ENCODE peak calls at places on chromosomes 7 and 10, in five cellular contexts. G is stomach, T is HepG2, X is adrenal gland, P is prostate gland. F is an unnamed sample. For H3K27me3, the result is how much of the 10 kb centered on the place peaks cover.

GRCh38 chr10:7388602-7389001 is 22.2 kb downstream of the SFMBT2 start:
- DNase-seq in P (no peak), T (no peak), G (no peak), X (no peak), F (no peak)

GRCh38 chr10:5413012-5413938 is 918 bp downstream of the NET1 start:
- DNase-seq in X (no peak), G (no peak), P (no peak), T (peak), F (no peak)

GRCh38 chr10:77006836-77007511 is 630.6 kb downstream of the KCNMA1 start:
- DNase-seq in G (no peak), X (no peak), T (no peak), P (no peak), F (no peak)

GRCh38 chr10:58457761-58458616 is 54.7 kb upstream of the BICC1 start:
- DNase-seq in T (peak), X (peak), G (no peak), P (no peak), F (no peak)

GRCh38 chr7:1647961-1648631 is 22.0 kb upstream of the ELFN1 start:
- DNase-seq in P (peak), T (no peak), X (peak), G (peak), F (peak)

GRCh38 chr7:95199779-95200558 is 124.4 kb downstream of the PON1 start:
- DNase-seq in X (peak), G (no peak), T (peak), P (peak), F (no peak)

GRCh38 chr10:101578803-101579515 is 9.1 kb downstream of the POLL start:
- DNase-seq in P (no peak), G (no peak), X (peak), T (no peak), F (no peak)

GRCh38 chr7:117034851-117035462 is 81.7 kb downstream of the ST7 start:
- DNase-seq in T (no peak), X (no peak), G (no peak), P (peak), F (no peak)

GRCh38 chr10:21406595-21407218 is 118.8 kb downstream of the SKIDA1 start:
- DNase-seq in G (no peak), T (no peak), X (no peak), P (no peak), F (no peak)

GRCh38 chr7:39898867-39899266 is 51.2 kb upstream of the CDK13 start:
- DNase-seq in G (no peak), T (no peak), X (no peak), P (no peak), F (peak)

GRCh38 chr10:79243211-79244067 is 103.8 kb upstream of the PPIF start:
- DNase-seq in T (no peak), G (peak), X (no peak), P (no peak), F (no peak)

GRCh38 chr7:81482600-81483186 is 287.2 kb downstream of the HGF start:
- DNase-seq in G (no peak), P (no peak), T (peak), X (no peak), F (no peak)

GRCh38 chr10:69647819-69648218 is 17.8 kb downstream of the FAM241B start:
- DNase-seq in G (no peak), P (no peak), X (no peak), T (no peak), F (no peak)

GRCh38 chr10:110993024-110993693 is 73.8 kb downstream of the SHOC2 start:
- DNase-seq in G (no peak), X (no peak), P (no peak), T (no peak), F (no peak)

GRCh38 chr7:71868797-71869196 is 543.3 kb downstream of the CALN1 start:
- DNase-seq in T (no peak), G (no peak), P (no peak), X (no peak), F (no peak)

GRCh38 chr10:117133273-117134083 is 4.6 kb downstream of the VAX1 start:
- DNase-seq in T (no peak), G (no peak), X (no peak), P (no peak), F (no peak)

GRCh38 chr7:2687881-2688318 is at the start of gene AMZ1:
- DNase-seq in T (no peak), G (no peak), P (no peak), X (no peak), F (no peak)

GRCh38 chr7:101953248-101953819 is 135.9 kb downstream of the CUX1 start:
- DNase-seq in G (no peak), T (no peak), X (peak), P (no peak), F (peak)

GRCh38 chr10:126516515-126516914 is 128.2 kb upstream of the ADAM12 start:
- DNase-seq in T (no peak), X (no peak), G (no peak), P (no peak), F (no peak)

GRCh38 chr10:70742537-70743429 is 42.4 kb downstream of the TBATA start:
- DNase-seq in T (peak), P (no peak), G (no peak), X (peak), F (no peak)

GRCh38 chr7:12703881-12704280 is 16.4 kb downstream of the ARL4A start:
- DNase-seq in X (no peak), T (no peak), P (no peak), G (no peak), F (no peak)

GRCh38 chr7:28418311-28418710 is 6.0 kb downstream of the CREB5 start:
- DNase-seq in G (no peak), P (no peak), T (no peak), X (no peak), F (no peak)

DNA sequence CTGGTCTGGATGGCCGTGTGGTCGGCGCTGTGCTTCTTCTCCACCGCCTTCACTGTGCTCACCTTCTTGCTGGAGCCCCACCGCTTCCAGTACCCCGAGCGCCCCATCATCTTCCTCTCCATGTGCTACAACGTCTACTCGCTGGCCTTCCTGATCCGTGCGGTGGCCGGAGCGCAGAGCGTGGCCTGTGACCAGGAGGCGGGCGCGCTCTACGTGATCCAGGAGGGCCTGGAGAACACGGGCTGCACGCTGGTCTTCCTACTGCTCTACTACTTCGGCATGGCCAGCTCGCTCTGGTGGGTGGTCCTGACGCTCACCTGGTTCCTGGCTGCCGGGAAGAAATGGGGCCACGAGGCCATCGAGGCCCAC is 1.1 kb downstream of the FZD9 start:
- DNase-seq in X (no peak), P (no peak), T (no peak), G (no peak), F (no peak)
- H3K27me3 ChIP-seq in X (under half), P (under half), T (under half), G (under half), F (under half)

DNA sequence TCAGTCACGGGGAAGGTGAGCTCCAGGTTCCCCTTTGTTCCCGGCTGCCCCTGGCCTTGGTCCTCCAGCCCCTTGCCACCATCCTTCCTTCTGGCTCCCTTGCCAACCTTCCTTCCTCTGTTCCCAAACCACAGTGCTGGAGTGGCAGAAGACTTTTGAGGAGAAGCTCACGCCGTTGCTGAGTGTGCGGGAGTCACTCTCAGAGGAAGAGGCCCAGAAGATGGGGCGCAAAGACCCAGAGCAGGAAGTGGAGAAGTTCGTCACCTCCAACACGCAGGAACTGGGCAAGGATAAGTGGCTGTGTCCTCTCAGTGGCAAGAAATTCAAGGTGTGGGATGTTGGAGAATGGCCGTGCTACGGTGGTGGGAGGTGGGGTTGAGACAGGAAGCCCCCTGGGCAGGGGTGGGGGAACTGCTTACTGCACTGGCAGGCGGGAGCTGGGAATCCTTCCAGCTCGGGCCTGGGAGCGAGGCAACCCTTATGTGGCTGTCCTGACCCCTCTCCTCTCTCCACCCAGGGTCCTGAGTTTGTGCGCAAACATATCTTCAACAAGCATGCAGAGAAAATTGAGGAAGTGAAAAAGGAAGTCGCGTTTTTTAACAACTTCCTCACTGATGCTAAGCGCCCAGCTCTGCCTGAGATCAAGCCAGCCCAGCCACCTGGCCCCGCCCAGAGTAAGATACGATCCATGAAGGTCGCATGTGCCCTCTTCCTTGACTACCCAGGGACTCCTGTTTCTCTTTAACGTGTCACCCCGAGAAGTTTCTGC is 2.1 kb downstream of the UFSP1 start:
- DNase-seq in P (no peak), X (no peak), G (no peak), T (no peak), F (no peak)
- TF ChIP-seq POLR2A in P (no peak), X (no peak), G (no peak), T (no peak), F (no peak)

DNA sequence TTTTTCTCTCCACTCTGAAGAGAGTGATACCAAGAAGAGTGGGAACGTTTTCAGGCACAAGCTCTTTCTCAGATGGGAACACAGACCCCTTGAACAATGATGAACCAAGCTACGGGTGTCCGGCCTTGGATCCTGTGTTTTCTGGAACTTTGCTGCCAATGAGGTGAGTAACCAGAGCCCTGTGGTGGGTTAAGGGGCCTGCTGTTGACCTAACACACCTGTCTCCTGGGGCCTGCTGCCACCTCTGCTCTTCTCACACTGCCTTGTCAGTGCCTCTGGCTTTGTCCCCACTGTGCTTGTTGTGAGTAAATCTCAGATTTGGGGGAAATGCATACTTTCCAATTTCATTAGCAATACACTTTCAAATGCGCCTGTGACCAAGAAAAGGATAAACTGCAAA is 1.4 kb upstream of the PKD1L1 start:
- DNase-seq in G (no peak), T (no peak), P (no peak), X (no peak), F (no peak)
- H3K27ac ChIP-seq in G (peak), T (no peak), P (no peak), X (no peak), F (peak)

GRCh38 chr10:121694966-121695340 is 96.7 kb upstream of the FGFR2 start:
- DNase-seq in G (no peak), T (no peak), X (no peak), P (no peak), F (no peak)
- H3K27me3 ChIP-seq in G (under half), T (under half), X (under half), P (under half), F (under half)